ENCODE peak calls at places on chromosomes 11 and 22, in nine cellular contexts. G, S, H, K, J, Y, M, A and L are unnamed samples.

GRCh38 chr11:69227271-69227670 is 66.7 kb upstream of the MYEOV start:
- DNase-seq in Y (no peak), M (no peak), S (no peak), H (no peak), K (no peak), J (no peak), A (no peak), G (no peak), L (no peak)

GRCh38 chr22:21868651-21869050 is 1.2 kb upstream of the MAPK1 start:
- DNase-seq in M (peak; percentile 60), H (no peak), J (no peak), K (no peak), A (no peak), Y (no peak), S (no peak), G (no peak), L (no peak)

GRCh38 chr11:85903811-85904210 is 48.6 kb downstream of the CCDC83 start:
- DNase-seq in H (no peak), A (no peak), G (no peak), J (no peak), Y (no peak), M (no peak), K (no peak), S (no peak), L (no peak)

GRCh38 chr22:32897400-32897799 is 95.9 kb downstream of the TIMP3 start:
- DNase-seq in J (no peak), Y (no peak), M (no peak), H (no peak), A (no peak), G (no peak), S (no peak), K (peak; percentile 43), L (peak; percentile 31)

GRCh38 chr22:22748297-22748743 is 103.9 kb downstream of the GGTLC2 start:
- DNase-seq in M (peak; percentile 85), H (no peak), S (peak; percentile 50), G (no peak), Y (peak; percentile 55), K (peak; percentile 52), A (no peak), J (no peak), L (peak; percentile 24)

GRCh38 chr11:5489571-5490357 is 1.3 kb downstream of the OR52D1 start:
- DNase-seq in G (no peak), S (no peak), J (no peak), M (no peak), A (no peak), K (peak; percentile 11), Y (no peak), H (no peak), L (no peak)

GRCh38 chr22:28978158-28978557 is 83.5 kb downstream of the C22orf31 start:
- DNase-seq in J (no peak), H (no peak), G (peak; percentile 40), S (peak; percentile 76), M (no peak), K (peak; percentile 54), Y (peak; percentile 28), A (peak; percentile 17), L (no peak)

GRCh38 chr11:86547727-86548126 is 124.7 kb downstream of the ME3 start:
- DNase-seq in H (no peak), G (no peak), J (no peak), S (no peak), A (no peak), Y (no peak), M (no peak), K (no peak), L (no peak)

GRCh38 chr11:12017865-12018453 is 9.5 kb upstream of the DKK3 start:
- DNase-seq in G (no peak), K (peak; percentile 44), H (no peak), S (no peak), M (peak; percentile 72), A (no peak), J (no peak), Y (no peak), L (no peak)

DNA sequence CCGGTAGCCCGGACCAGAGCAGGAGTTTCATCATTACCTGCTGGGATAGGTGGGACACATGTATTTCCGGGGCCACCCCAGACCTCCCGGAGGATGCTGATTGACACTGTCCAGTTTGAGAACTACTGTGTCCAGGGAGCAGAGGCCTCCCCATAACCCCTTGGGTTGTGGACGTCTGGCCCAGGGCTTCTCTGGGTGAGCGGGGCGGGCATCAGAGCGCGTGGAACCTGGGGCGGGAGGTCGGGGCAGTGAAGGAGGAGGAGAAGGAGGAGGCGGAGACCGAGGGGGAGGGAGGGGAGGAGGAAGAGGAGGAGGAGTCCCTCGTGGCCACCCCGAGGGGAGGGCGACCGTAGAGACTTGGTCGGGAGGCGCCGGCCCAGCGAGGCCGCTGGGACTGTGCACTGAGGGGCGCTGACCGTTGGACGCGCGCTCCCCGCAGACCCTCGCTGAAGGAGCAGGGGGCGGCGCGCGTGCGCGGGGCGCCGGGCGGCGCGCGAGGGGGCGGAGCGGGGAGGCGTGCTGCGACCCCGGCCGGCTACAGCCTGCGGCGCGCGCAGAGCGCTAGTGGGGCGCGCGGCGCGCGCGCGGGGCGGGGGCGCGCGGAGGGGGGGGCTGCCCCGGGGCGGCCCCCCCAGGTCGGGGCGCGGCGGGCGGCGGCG is at the start of gene GRK3:
- DNase-seq in S (peak; percentile 89), J (no peak), M (peak; percentile 69), G (peak; percentile 44), H (peak; percentile 53), K (peak; percentile 27), Y (peak; percentile 84), A (peak; percentile 21), L (peak; percentile 79)
- TF ChIP-seq POLR2A in S (peak; percentile 21), J (peak; percentile 79), M (peak; percentile 58), G (peak; percentile 29), H (peak; percentile 48), K (no peak), Y (no peak), A (peak; percentile 52), L (peak; percentile 22)

GRCh38 chr11:110431212-110432073 is 1.7 kb downstream of the FDX1 start:
- DNase-seq in K (peak; percentile 31), G (no peak), S (no peak), J (no peak), M (no peak), A (no peak), Y (peak; percentile 31), H (no peak), L (no peak)

GRCh38 chr11:110428956-110429613 is 663 bp upstream of the FDX1 start:
- DNase-seq in S (peak; percentile 89), Y (peak; percentile 35), M (no peak), A (no peak), H (no peak), J (no peak), K (no peak), G (no peak), L (no peak)

GRCh38 chr11:110430267-110431211 is 791 bp downstream of the FDX1 start:
- DNase-seq in H (peak; percentile 37), K (peak; percentile 56), G (no peak), S (peak; percentile 36), M (no peak), Y (peak; percentile 53), J (peak; percentile 8), A (no peak), L (peak; percentile 57)

GRCh38 chr11:110428040-110428439 is 1.7 kb upstream of the FDX1 start:
- DNase-seq in H (no peak), M (no peak), G (no peak), J (no peak), Y (no peak), K (no peak), S (no peak), A (no peak), L (no peak)

DNA sequence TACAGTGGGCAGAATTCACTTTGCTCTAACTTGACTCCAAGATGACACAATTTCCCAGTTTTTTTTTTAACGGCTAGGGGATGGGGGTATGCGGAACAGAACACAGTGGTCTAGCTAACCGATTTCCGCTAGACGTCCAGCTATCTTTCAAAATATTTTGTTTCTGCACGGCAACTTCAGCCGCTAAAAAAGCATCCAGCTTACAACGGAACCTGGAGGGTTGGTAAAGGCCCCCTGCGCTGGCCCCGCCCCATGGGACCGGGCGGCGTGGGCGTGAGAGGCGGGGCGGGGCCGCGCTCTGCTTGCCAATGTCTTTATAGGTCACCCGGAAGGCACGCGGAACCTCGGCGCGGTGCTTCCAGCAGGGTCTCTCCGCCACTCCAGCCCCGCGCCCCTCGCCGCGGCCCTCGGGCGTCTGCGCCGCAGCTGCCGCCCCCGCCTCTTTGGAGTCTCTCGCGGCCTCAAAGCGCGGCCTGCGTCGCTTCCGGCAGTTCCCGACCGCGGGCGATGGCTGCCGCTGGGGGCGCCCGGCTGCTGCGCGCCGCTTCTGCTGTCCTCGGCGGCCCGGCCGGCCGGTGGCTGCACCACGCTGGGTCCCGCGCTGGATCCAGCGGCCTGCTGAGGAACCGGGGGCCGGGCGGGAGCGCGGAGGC is at the start of gene FDX1:
- DNase-seq in H (peak; percentile 63), Y (peak; percentile 98), M (peak; percentile 91), K (peak; percentile 74), A (peak; percentile 66), S (peak; percentile 93), J (peak; percentile 23), G (peak; percentile 51), L (peak; percentile 90)
- TF ChIP-seq POLR2A in H (no peak), Y (peak; percentile 51), M (peak; percentile 64), K (peak; percentile 82), A (peak; percentile 57), S (peak; percentile 88), J (peak; percentile 78), G (peak; percentile 55), L (peak; percentile 20)

DNA sequence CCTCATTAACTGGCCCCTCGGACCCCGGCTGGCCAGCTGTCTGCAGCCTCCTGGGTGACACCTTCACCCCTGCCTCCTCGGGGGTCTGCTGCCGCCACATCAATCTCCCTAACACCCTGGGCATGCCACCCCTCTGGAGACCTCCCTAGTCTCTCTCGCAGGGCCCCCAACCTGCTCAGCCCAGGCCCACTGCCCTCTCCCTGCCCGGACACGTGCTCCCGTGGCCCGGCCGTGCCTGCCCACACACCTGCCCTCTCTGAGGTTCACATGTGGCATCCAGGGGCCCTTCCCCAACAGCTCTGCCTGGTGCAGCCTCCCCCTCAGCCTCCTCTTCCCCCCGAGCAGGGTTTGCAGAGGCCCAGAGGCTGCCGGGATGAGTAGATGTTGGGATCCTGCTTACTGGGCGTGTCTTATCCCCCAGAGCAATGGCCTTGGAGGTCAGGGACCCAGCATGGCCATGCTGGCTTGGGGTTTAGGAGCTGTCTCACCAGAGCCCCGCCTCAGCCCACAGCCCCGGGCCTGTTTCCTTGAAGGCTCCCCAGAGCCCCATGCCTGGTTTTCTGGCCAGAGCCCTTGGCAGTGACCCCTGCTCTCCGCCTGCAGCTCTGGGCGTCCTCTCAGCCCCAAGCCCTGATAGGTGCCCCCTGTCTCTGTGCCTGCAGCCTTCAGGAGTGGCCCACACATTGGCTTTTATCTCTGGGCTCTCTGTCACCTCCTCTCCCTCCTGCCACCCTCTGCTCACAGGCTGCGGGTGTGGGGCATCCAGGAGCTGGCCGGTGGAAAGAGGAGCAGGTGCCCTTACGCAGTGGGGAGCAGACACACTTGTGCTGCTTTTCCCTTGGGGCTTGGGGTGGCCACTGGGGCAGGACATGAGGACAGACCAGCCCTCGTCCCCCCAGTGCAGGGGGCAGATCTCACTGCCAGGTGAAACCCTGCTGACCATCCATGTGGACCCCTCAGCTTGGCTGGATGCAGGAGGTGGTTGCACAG is 25.7 kb upstream of the SEPTIN5 start:
- DNase-seq in K (no peak), J (no peak), S (no peak), M (no peak), G (no peak), A (no peak), H (no peak), Y (peak; percentile 82), L (no peak)
- TF ChIP-seq POLR2A in K (no peak), J (no peak), S (no peak), M (no peak), G (no peak), A (no peak), H (no peak), Y (no peak), L (no peak)

DNA sequence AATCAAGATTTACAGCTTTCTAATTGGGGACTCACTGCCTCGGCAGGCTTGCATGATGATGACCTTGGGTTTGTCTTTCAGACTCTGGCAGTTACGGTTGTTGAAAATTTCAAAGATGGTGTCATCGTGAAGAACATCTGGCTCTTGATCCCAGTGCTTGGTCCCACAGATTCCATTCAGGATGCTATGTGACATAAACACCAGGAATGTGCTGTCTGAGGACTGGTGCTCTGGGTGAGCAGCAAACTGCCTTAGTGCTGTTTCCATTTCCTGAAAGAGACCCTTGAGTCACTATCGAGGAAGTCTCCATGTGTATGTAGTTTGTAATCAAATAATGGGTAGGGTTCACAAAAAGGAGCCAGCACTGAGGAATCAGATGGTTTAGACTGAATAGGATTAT is 7.1 kb downstream of the CASP12 start:
- DNase-seq in K (peak; percentile 90), H (no peak), Y (no peak), M (no peak), J (no peak), G (no peak), S (no peak), A (no peak), L (no peak)
- TF ChIP-seq POLR2A in K (no peak), H (no peak), Y (no peak), M (no peak), J (no peak), G (no peak), S (no peak), A (no peak), L (no peak)